ENCODE peak calls at places on chromosomes 2 and 18, in four cellular contexts. One of them, this sample, is unnamed.

GRCh38 chr2:230877737-230878598 is 13.2 kb downstream of the ITM2C start:
- DNase-seq in spleen: peak; percentile 84
- DNase-seq in mesothelial cell of epicardium: no peak
- DNase-seq in foreskin fibroblast: no peak
- DNase-seq in this sample: no peak

GRCh38 chr2:38462121-38462634 is 85.1 kb upstream of the ATL2 start:
- DNase-seq in spleen: no peak
- DNase-seq in mesothelial cell of epicardium: no peak
- DNase-seq in foreskin fibroblast: peak; percentile 68
- DNase-seq in this sample: peak; percentile 80

GRCh38 chr2:9844581-9844980 is 1.3 kb downstream of the TAF1B start:
- DNase-seq in mesothelial cell of epicardium: no peak
- DNase-seq in spleen: no peak
- DNase-seq in foreskin fibroblast: peak; percentile 26
- DNase-seq in this sample: peak; percentile 40

GRCh38 chr2:202378661-202379338 is 2.7 kb downstream of the BMPR2 start:
- DNase-seq in foreskin fibroblast: no peak
- DNase-seq in mesothelial cell of epicardium: no peak
- DNase-seq in spleen: no peak
- DNase-seq in this sample: no peak

GRCh38 chr2:155209696-155210449 is 511.4 kb downstream of the KCNJ3 start:
- DNase-seq in foreskin fibroblast: no peak
- DNase-seq in spleen: no peak
- DNase-seq in mesothelial cell of epicardium: no peak
- DNase-seq in this sample: no peak

GRCh38 chr2:172131713-172132555 is 29.2 kb upstream of the DLX2 start:
- DNase-seq in mesothelial cell of epicardium: no peak
- DNase-seq in foreskin fibroblast: no peak
- DNase-seq in spleen: no peak
- DNase-seq in this sample: no peak

GRCh38 chr2:148257276-148257675 is 236.4 kb downstream of the MBD5 start:
- DNase-seq in mesothelial cell of epicardium: no peak
- DNase-seq in foreskin fibroblast: no peak
- DNase-seq in spleen: no peak
- DNase-seq in this sample: no peak

GRCh38 chr18:63444567-63444966 is 22.3 kb upstream of the VPS4B start:
- DNase-seq in spleen: no peak
- DNase-seq in mesothelial cell of epicardium: no peak
- DNase-seq in foreskin fibroblast: peak; percentile 82
- DNase-seq in this sample: peak; percentile 61

GRCh38 chr2:233832869-233833812 is 21.2 kb downstream of the HJURP start:
- DNase-seq in spleen: peak; percentile 46
- DNase-seq in mesothelial cell of epicardium: no peak
- DNase-seq in foreskin fibroblast: peak; percentile 18
- DNase-seq in this sample: peak; percentile 11

GRCh38 chr2:191376981-191377629 is 131.9 kb downstream of the MYO1B start:
- DNase-seq in spleen: no peak
- DNase-seq in mesothelial cell of epicardium: peak; percentile 49
- DNase-seq in foreskin fibroblast: peak; percentile 91
- DNase-seq in this sample: peak; percentile 89

GRCh38 chr2:105393373-105394055 is 5.3 kb downstream of the FHL2 start:
- DNase-seq in mesothelial cell of epicardium: no peak
- DNase-seq in spleen: no peak
- DNase-seq in foreskin fibroblast: peak; percentile 67
- DNase-seq in this sample: no peak

GRCh38 chr2:15142069-15142689 is 419.0 kb downstream of the NBAS start:
- DNase-seq in spleen: peak; percentile 83
- DNase-seq in mesothelial cell of epicardium: no peak
- DNase-seq in foreskin fibroblast: no peak
- DNase-seq in this sample: no peak

GRCh38 chr2:42792087-42792582 is 248 bp downstream of the HAAO start:
- DNase-seq in spleen: no peak
- DNase-seq in mesothelial cell of epicardium: no peak
- DNase-seq in foreskin fibroblast: no peak
- DNase-seq in this sample: no peak

GRCh38 chr2:65300772-65301711 is 73.4 kb downstream of the ACTR2 start:
- DNase-seq in mesothelial cell of epicardium: no peak
- DNase-seq in foreskin fibroblast: peak; percentile 87
- DNase-seq in spleen: peak; percentile 84
- DNase-seq in this sample: peak; percentile 76

GRCh38 chr2:229408356-229408755 is 137.3 kb upstream of the PID1 start:
- DNase-seq in foreskin fibroblast: peak; percentile 91
- DNase-seq in spleen: no peak
- DNase-seq in mesothelial cell of epicardium: no peak
- DNase-seq in this sample: peak; percentile 86

GRCh38 chr2:48508461-48509124 is 21.4 kb upstream of the STON1 start:
- DNase-seq in foreskin fibroblast: peak; percentile 59
- DNase-seq in mesothelial cell of epicardium: no peak
- DNase-seq in spleen: no peak
- DNase-seq in this sample: peak; percentile 67

GRCh38 chr2:209960676-209961630 is 41.5 kb upstream of the RPE start:
- DNase-seq in spleen: no peak
- DNase-seq in mesothelial cell of epicardium: no peak
- DNase-seq in foreskin fibroblast: peak; percentile 21
- DNase-seq in this sample: peak; percentile 30
- TF ChIP-seq CTCF in spleen: peak; percentile 62
- TF ChIP-seq CTCF in mesothelial cell of epicardium: peak; percentile 44
- TF ChIP-seq CTCF in foreskin fibroblast: peak; percentile 59
- TF ChIP-seq CTCF in this sample: peak; percentile 80

GRCh38 chr2:173750831-173751230 is 214.3 kb downstream of the SP3 start:
- DNase-seq in spleen: no peak
- DNase-seq in foreskin fibroblast: no peak
- DNase-seq in mesothelial cell of epicardium: no peak
- DNase-seq in this sample: no peak

GRCh38 chr2:173751245-173751975 is 213.8 kb downstream of the SP3 start:
- DNase-seq in foreskin fibroblast: no peak
- DNase-seq in mesothelial cell of epicardium: no peak
- DNase-seq in spleen: no peak
- DNase-seq in this sample: no peak

GRCh38 chr2:173752152-173752551 is 213.0 kb downstream of the SP3 start:
- DNase-seq in foreskin fibroblast: peak; percentile 3
- DNase-seq in spleen: no peak
- DNase-seq in mesothelial cell of epicardium: no peak
- DNase-seq in this sample: no peak

GRCh38 chr2:173749315-173749714 is 215.9 kb downstream of the SP3 start:
- DNase-seq in foreskin fibroblast: peak; percentile 23
- DNase-seq in mesothelial cell of epicardium: no peak
- DNase-seq in spleen: no peak
- DNase-seq in this sample: peak; percentile 27

GRCh38 chr2:173750332-173750731 is 214.8 kb downstream of the SP3 start:
- DNase-seq in spleen: no peak
- DNase-seq in foreskin fibroblast: peak; percentile 24
- DNase-seq in mesothelial cell of epicardium: no peak
- DNase-seq in this sample: no peak
- TF ChIP-seq CTCF in spleen: no peak
- TF ChIP-seq CTCF in foreskin fibroblast: no peak
- TF ChIP-seq CTCF in mesothelial cell of epicardium: no peak
- TF ChIP-seq CTCF in this sample: no peak

GRCh38 chr2:160664603-160665145 is 171.1 kb upstream of the RBMS1 start:
- DNase-seq in spleen: no peak
- DNase-seq in foreskin fibroblast: no peak
- DNase-seq in mesothelial cell of epicardium: no peak
- DNase-seq in this sample: no peak
- TF ChIP-seq CTCF in spleen: no peak
- TF ChIP-seq CTCF in foreskin fibroblast: no peak
- TF ChIP-seq CTCF in mesothelial cell of epicardium: no peak
- TF ChIP-seq CTCF in this sample: no peak

DNA sequence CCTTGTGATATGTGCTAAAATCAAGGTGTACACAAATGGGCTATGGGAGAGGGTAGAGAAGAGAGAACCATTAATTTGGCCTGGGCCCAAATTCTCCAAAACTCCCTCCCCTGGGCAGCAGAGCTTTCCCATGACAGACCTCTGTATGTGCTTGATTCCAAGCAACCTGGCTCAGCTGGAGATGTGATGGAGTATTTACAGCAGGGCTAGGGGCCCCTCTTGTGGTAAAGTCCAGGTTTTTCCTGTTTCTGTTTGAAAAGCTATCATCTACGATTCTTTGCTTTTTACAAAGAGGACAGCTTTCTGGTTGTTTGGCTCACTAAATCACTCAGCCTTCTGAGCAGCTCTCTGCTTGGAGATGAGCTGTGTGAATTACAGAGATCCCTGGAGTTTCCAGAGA is 40.3 kb downstream of the KCNS3 start:
- DNase-seq in spleen: no peak
- DNase-seq in foreskin fibroblast: no peak
- DNase-seq in mesothelial cell of epicardium: no peak
- DNase-seq in this sample: no peak
- TF ChIP-seq CTCF in spleen: no peak
- TF ChIP-seq CTCF in foreskin fibroblast: no peak
- TF ChIP-seq CTCF in mesothelial cell of epicardium: no peak
- TF ChIP-seq CTCF in this sample: peak; percentile 13

GRCh38 chr2:239267411-239267941 is 133.3 kb downstream of the HDAC4 start:
- DNase-seq in foreskin fibroblast: peak; percentile 57
- DNase-seq in spleen: peak; percentile 96
- DNase-seq in mesothelial cell of epicardium: no peak
- DNase-seq in this sample: peak; percentile 37
- TF ChIP-seq CTCF in foreskin fibroblast: peak; percentile 19
- TF ChIP-seq CTCF in spleen: peak; percentile 71
- TF ChIP-seq CTCF in mesothelial cell of epicardium: no peak
- TF ChIP-seq CTCF in this sample: peak; percentile 32

GRCh38 chr2:122388208-122388607 is 632.8 kb downstream of the TSN start:
- DNase-seq in foreskin fibroblast: no peak
- DNase-seq in spleen: no peak
- DNase-seq in mesothelial cell of epicardium: no peak
- DNase-seq in this sample: no peak
- TF ChIP-seq CTCF in foreskin fibroblast: no peak
- TF ChIP-seq CTCF in spleen: no peak
- TF ChIP-seq CTCF in mesothelial cell of epicardium: no peak
- TF ChIP-seq CTCF in this sample: no peak

GRCh38 chr2:115738138-115738537 is 1295.7 kb downstream of the DPP10 start:
- DNase-seq in foreskin fibroblast: no peak
- DNase-seq in spleen: no peak
- DNase-seq in mesothelial cell of epicardium: no peak
- DNase-seq in this sample: no peak

DNA sequence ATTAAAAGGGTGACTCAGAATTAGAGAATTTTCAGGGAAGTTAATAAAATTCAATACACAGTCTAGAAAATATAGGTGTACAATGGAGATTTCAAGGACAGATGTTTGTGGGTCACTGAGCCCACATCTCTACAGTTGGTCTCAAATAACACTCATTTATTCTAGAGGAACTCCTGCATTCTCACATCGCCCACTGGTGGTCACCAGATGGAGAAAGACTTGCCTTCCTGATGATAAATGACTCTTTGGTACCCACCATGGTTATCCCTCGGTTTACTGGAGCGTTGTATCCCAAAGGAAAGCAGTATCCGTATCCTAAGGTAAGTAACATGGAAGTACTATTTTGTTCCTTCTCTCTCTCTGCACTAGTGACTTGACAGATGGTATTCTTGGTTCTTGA is 1297.1 kb downstream of the DPP10 start:
- DNase-seq in mesothelial cell of epicardium: no peak
- DNase-seq in spleen: no peak
- DNase-seq in foreskin fibroblast: no peak
- DNase-seq in this sample: no peak
- TF ChIP-seq CTCF in mesothelial cell of epicardium: no peak
- TF ChIP-seq CTCF in spleen: no peak
- TF ChIP-seq CTCF in foreskin fibroblast: no peak
- TF ChIP-seq CTCF in this sample: no peak

GRCh38 chr2:217892560-217892959 is 110.2 kb downstream of the TNS1 start:
- DNase-seq in mesothelial cell of epicardium: no peak
- DNase-seq in foreskin fibroblast: no peak
- DNase-seq in spleen: no peak
- DNase-seq in this sample: no peak

GRCh38 chr2:217893440-217893839 is 109.4 kb downstream of the TNS1 start:
- DNase-seq in spleen: no peak
- DNase-seq in mesothelial cell of epicardium: no peak
- DNase-seq in foreskin fibroblast: no peak
- DNase-seq in this sample: no peak

GRCh38 chr2:217887841-217888665 is 114.7 kb downstream of the TNS1 start:
- DNase-seq in spleen: peak; percentile 83
- DNase-seq in mesothelial cell of epicardium: no peak
- DNase-seq in foreskin fibroblast: no peak
- DNase-seq in this sample: no peak

GRCh38 chr2:217889656-217890055 is 113.1 kb downstream of the TNS1 start:
- DNase-seq in foreskin fibroblast: no peak
- DNase-seq in spleen: no peak
- DNase-seq in mesothelial cell of epicardium: no peak
- DNase-seq in this sample: no peak

GRCh38 chr2:217890445-217890844 is 112.3 kb downstream of the TNS1 start:
- DNase-seq in mesothelial cell of epicardium: no peak
- DNase-seq in spleen: no peak
- DNase-seq in foreskin fibroblast: peak; percentile 89
- DNase-seq in this sample: peak; percentile 54
- TF ChIP-seq CTCF in mesothelial cell of epicardium: no peak
- TF ChIP-seq CTCF in spleen: no peak
- TF ChIP-seq CTCF in foreskin fibroblast: peak; percentile 42
- TF ChIP-seq CTCF in this sample: peak; percentile 67

DNA sequence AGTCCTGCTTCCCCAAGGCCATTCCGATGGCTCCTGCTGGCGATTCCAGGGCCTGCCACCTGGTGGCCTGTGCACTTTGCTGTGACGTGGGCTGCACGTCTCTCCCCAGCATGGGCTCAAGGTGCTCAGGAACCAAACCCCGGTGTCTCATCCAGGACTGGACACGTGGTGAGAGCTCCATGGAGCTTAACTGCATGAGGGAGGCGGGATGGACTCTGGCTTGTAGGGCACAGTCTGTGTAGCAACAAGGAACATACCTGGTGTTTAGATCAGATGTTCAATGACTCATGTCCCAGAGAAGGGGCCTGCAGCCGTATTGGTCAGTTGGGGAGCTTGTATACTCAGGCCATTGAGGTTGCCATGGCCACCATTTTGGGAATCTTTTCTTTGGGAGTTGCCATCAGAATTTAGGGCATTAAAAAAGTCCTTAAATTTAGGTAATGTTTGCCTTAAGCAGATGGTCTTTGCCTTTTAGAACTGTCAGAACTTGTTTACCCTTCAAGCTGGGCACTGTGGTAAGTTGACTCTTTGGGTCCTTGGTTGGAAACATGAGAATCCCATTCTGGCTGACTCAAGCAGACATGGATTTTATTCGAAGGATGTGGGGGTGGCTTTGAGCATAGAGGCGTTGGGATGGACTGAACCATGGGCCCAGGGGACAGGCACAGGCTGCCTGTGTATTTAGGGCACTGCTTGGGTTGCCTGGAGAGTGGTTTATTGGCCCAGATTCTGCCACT is 21.0 kb downstream of the AGAP1 start:
- DNase-seq in spleen: no peak
- DNase-seq in foreskin fibroblast: no peak
- DNase-seq in mesothelial cell of epicardium: no peak
- DNase-seq in this sample: no peak
- TF ChIP-seq CTCF in spleen: no peak
- TF ChIP-seq CTCF in foreskin fibroblast: no peak
- TF ChIP-seq CTCF in mesothelial cell of epicardium: no peak
- TF ChIP-seq CTCF in this sample: no peak

This sample was measured in HFFc6.